ENCODE peak calls at places on chromosomes 3 and 15, in five cellular contexts. Z is right cardiac atrium; O is IMR-90; R is upper lobe of left lung; K is CD4-positive, alpha-beta memory T cell. H is an unnamed sample.
A peak's percentile ranks its signal among the peaks of the same experiment; 100 is the strongest.

GRCh38 chr15:87816811-87817210 is 439.7 kb downstream of the NTRK3 start:
- DNase-seq in Z (no peak), O (peak; percentile 99), R (no peak), K (no peak), H (no peak)

GRCh38 chr15:96329403-96329981 is 1.0 kb upstream of the NR2F2 start:
- DNase-seq in Z (no peak), O (no peak), R (no peak), K (no peak), H (peak; percentile 61)

GRCh38 chr15:80550219-80550909 is 144.7 kb upstream of the ABHD17C start:
- DNase-seq in Z (no peak), O (peak; percentile 98), R (no peak), K (no peak), H (no peak)

GRCh38 chr3:71132995-71133730 is 450.4 kb downstream of the FOXP1 start:
- DNase-seq in Z (no peak), O (no peak), R (no peak), K (no peak), H (no peak)

GRCh38 chr15:59691194-59691805 is 2.2 kb upstream of the BNIP2 start:
- DNase-seq in Z (no peak), O (peak; percentile 58), R (no peak), K (peak; percentile 48), H (no peak)

GRCh38 chr3:116517308-116517707 is 72.0 kb upstream of the LSAMP start:
- DNase-seq in Z (no peak), O (peak; percentile 4), R (no peak), K (no peak), H (no peak)

GRCh38 chr3:130992344-130992743 is 34.3 kb downstream of the ASTE1 start:
- DNase-seq in Z (no peak), O (no peak), R (no peak), K (no peak), H (no peak)

GRCh38 chr15:44325568-44325967 is 37.0 kb downstream of the GOLM2 start:
- DNase-seq in Z (no peak), O (no peak), R (no peak), K (no peak), H (no peak)

GRCh38 chr15:68623301-68623892 is 44.6 kb downstream of the CORO2B start:
- DNase-seq in Z (peak; percentile 80), O (peak; percentile 67), R (peak; percentile 42), K (no peak), H (no peak)

GRCh38 chr15:25668236-25668635 is 194.9 kb downstream of the ATP10A start:
- DNase-seq in Z (no peak), O (no peak), R (no peak), K (no peak), H (no peak)

GRCh38 chr3:29711255-29711771 is 430.4 kb downstream of the RBMS3 start:
- DNase-seq in Z (no peak), O (no peak), R (no peak), K (no peak), H (no peak)

GRCh38 chr3:172034786-172035685 is 4.3 kb upstream of the FNDC3B start:
- DNase-seq in Z (no peak), O (peak; percentile 33), R (no peak), K (peak; percentile 36), H (no peak)

GRCh38 chr15:90212221-90213079 is 11.3 kb downstream of the SEMA4B start:
- DNase-seq in Z (no peak), O (no peak), R (no peak), K (no peak), H (peak; percentile 82)

GRCh38 chr15:46344115-46344749 is 709.4 kb downstream of the SQOR start:
- DNase-seq in Z (no peak), O (no peak), R (no peak), K (no peak), H (no peak)

GRCh38 chr15:75840659-75841058 is 2.6 kb upstream of the UBE2Q2 start:
- DNase-seq in Z (peak; percentile 59), O (peak; percentile 75), R (no peak), K (no peak), H (no peak)

GRCh38 chr15:75834011-75834410 is 9.2 kb upstream of the UBE2Q2 start:
- DNase-seq in Z (no peak), O (no peak), R (no peak), K (no peak), H (no peak)

GRCh38 chr15:75832114-75832513 is 11.1 kb upstream of the UBE2Q2 start:
- DNase-seq in Z (no peak), O (no peak), R (no peak), K (no peak), H (no peak)

GRCh38 chr15:75835990-75836952 is 7.0 kb upstream of the UBE2Q2 start:
- DNase-seq in Z (no peak), O (no peak), R (no peak), K (no peak), H (no peak)

GRCh38 chr15:75836953-75837321 is 6.3 kb upstream of the UBE2Q2 start:
- DNase-seq in Z (no peak), O (peak; percentile 84), R (no peak), K (peak; percentile 25), H (no peak)
- H3K27ac ChIP-seq in Z (no peak overlapping the region), O (no peak overlapping the region), R (no peak overlapping the region), K (no peak overlapping the region), H (no peak overlapping the region)

GRCh38 chr3:81871358-81872152 is 110.1 kb upstream of the GBE1 start:
- DNase-seq in Z (no peak), O (no peak), R (no peak), K (no peak), H (no peak)
- H3K27ac ChIP-seq in Z (no peak overlapping the region), O (no peak overlapping the region), R (no peak overlapping the region), K (no peak overlapping the region), H (no peak overlapping the region)

GRCh38 chr3:5001135-5001534 is 21.9 kb downstream of the BHLHE40 start:
- DNase-seq in Z (no peak), O (no peak), R (no peak), K (no peak), H (no peak)
- H3K27ac ChIP-seq in Z (no peak overlapping the region), O (no peak overlapping the region), R (no peak overlapping the region), K (no peak overlapping the region), H (no peak overlapping the region)

GRCh38 chr15:74892931-74893330 is 3.1 kb downstream of the MPI start:
- DNase-seq in Z (no peak), O (no peak), R (no peak), K (no peak), H (no peak)

GRCh38 chr15:74891469-74891868 is 1.6 kb downstream of the MPI start:
- DNase-seq in Z (no peak), O (no peak), R (no peak), K (no peak), H (no peak)

GRCh38 chr15:74893627-74894026 is 3.8 kb downstream of the MPI start:
- DNase-seq in Z (no peak), O (no peak), R (no peak), K (peak; percentile 66), H (no peak)

GRCh38 chr15:74889882-74890768 is at the start of gene MPI:
- DNase-seq in Z (peak; percentile 95), O (peak; percentile 68), R (peak; percentile 96), K (peak; percentile 79), H (peak; percentile 94)

GRCh38 chr15:74892313-74892712 is 2.5 kb downstream of the MPI start:
- DNase-seq in Z (no peak), O (no peak), R (no peak), K (no peak), H (no peak)
- H3K27ac ChIP-seq in Z (no peak overlapping the region), O (no peak overlapping the region), R (no peak overlapping the region), K (peak overlapping the region; percentile 39), H (no peak overlapping the region)

DNA sequence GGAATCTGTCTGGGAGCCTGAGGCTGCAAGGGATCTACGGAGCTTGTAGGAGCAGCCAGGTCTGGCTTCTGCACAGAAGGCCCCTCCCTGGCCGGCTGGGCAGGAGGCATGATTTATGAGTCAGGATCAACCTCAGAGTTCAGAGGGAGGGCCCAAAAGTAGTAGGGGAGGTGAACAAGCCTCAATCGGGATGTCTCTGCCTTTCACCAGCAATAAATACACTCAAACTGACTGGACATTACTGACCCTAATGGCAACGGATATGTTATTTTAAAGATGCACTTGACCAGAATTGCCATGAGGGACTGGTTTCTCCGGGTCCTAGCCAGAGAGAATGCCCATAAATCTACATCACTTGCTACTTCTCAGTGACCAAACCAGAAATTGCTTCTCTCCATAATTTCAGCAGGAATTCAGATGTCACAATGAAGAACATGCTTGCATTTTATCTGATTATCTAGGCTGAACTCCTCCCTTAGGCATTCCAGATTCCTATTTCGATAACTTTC is 109.6 kb upstream of the LMOD3 start:
- DNase-seq in Z (no peak), O (no peak), R (no peak), K (no peak), H (peak; percentile 77)
- H3K27ac ChIP-seq in Z (no peak overlapping the region), O (no peak overlapping the region), R (no peak overlapping the region), K (no peak overlapping the region), H (no peak overlapping the region)

H was measured in kidney.